ENCODE peak calls at places on chromosome 1, in four cellular contexts. One of them, this sample, is unnamed.

GRCh38 chr1:70220517-70221240 is 501 bp upstream of the SRSF11 start:
- DNase-seq in K562: no peak
- DNase-seq in H1: no peak
- DNase-seq in HepG2: no peak
- DNase-seq in this sample: no peak

GRCh38 chr1:26161408-26162219 is 2.7 kb downstream of the FAM110D start:
- DNase-seq in HepG2: no peak
- DNase-seq in K562: peak; percentile 95
- DNase-seq in H1: peak; percentile 84
- DNase-seq in this sample: no peak

GRCh38 chr1:240706150-240706904 is 94.4 kb upstream of the GREM2 start:
- DNase-seq in K562: no peak
- DNase-seq in H1: no peak
- DNase-seq in HepG2: no peak
- DNase-seq in this sample: no peak

GRCh38 chr1:18920931-18921330 is 18.6 kb upstream of the ALDH4A1 start:
- DNase-seq in K562: no peak
- DNase-seq in HepG2: no peak
- DNase-seq in H1: no peak
- DNase-seq in this sample: no peak

GRCh38 chr1:244957525-244957924 is 93.2 kb upstream of the HNRNPU start:
- DNase-seq in K562: no peak
- DNase-seq in H1: no peak
- DNase-seq in HepG2: no peak
- DNase-seq in this sample: no peak

GRCh38 chr1:119069682-119070081 is 70.8 kb downstream of the WARS2 start:
- DNase-seq in H1: no peak
- DNase-seq in K562: no peak
- DNase-seq in HepG2: no peak
- DNase-seq in this sample: no peak

GRCh38 chr1:232952514-232953175 is 2.2 kb downstream of the NTPCR start:
- DNase-seq in K562: peak; percentile 68
- DNase-seq in H1: peak; percentile 61
- DNase-seq in HepG2: peak; percentile 51
- DNase-seq in this sample: no peak

GRCh38 chr1:26570287-26570686 is 40.7 kb downstream of the RPS6KA1 start:
- DNase-seq in K562: no peak
- DNase-seq in H1: no peak
- DNase-seq in HepG2: no peak
- DNase-seq in this sample: no peak

GRCh38 chr1:17874231-17874630 is 119.1 kb downstream of the ACTL8 start:
- DNase-seq in K562: no peak
- DNase-seq in HepG2: no peak
- DNase-seq in H1: no peak
- DNase-seq in this sample: no peak

GRCh38 chr1:230310381-230311163 is 115.6 kb downstream of the PGBD5 start:
- DNase-seq in K562: peak; percentile 92
- DNase-seq in HepG2: peak; percentile 60
- DNase-seq in H1: peak; percentile 81
- DNase-seq in this sample: peak; percentile 63

GRCh38 chr1:213070399-213070798 is 19.4 kb downstream of the RPS6KC1 start:
- DNase-seq in H1: no peak
- DNase-seq in K562: no peak
- DNase-seq in HepG2: peak; percentile 35
- DNase-seq in this sample: no peak

GRCh38 chr1:151542710-151543129 is 2.6 kb downstream of the TUFT1 start:
- DNase-seq in K562: no peak
- DNase-seq in HepG2: no peak
- DNase-seq in H1: no peak
- DNase-seq in this sample: no peak

GRCh38 chr1:242129103-242129502 is 130.2 kb upstream of the MAP1LC3C start:
- DNase-seq in HepG2: peak; percentile 3
- DNase-seq in H1: no peak
- DNase-seq in K562: no peak
- DNase-seq in this sample: no peak

GRCh38 chr1:12454406-12455391 is 163.3 kb downstream of the DHRS3 start:
- DNase-seq in H1: no peak
- DNase-seq in K562: peak; percentile 44
- DNase-seq in HepG2: no peak
- DNase-seq in this sample: no peak

GRCh38 chr1:78884685-78885452 is 121.7 kb downstream of the ADGRL4 start:
- DNase-seq in HepG2: no peak
- DNase-seq in H1: no peak
- DNase-seq in K562: no peak
- DNase-seq in this sample: no peak

GRCh38 chr1:205499789-205500188 is 4.7 kb upstream of the CDK18 start:
- DNase-seq in HepG2: no peak
- DNase-seq in H1: no peak
- DNase-seq in K562: no peak
- DNase-seq in this sample: no peak

GRCh38 chr1:233172201-233172600 is 123.3 kb downstream of the PCNX2 start:
- DNase-seq in K562: no peak
- DNase-seq in H1: no peak
- DNase-seq in HepG2: peak; percentile 11
- DNase-seq in this sample: no peak

GRCh38 chr1:211536606-211537005 is 42.4 kb downstream of the SLC30A1 start:
- DNase-seq in HepG2: no peak
- DNase-seq in K562: no peak
- DNase-seq in H1: no peak
- DNase-seq in this sample: no peak

GRCh38 chr1:117312453-117313138 is 54.7 kb upstream of the MAN1A2 start:
- DNase-seq in K562: peak; percentile 28
- DNase-seq in HepG2: peak; percentile 43
- DNase-seq in H1: no peak
- DNase-seq in this sample: peak; percentile 16

GRCh38 chr1:165531021-165531420 is 12.8 kb upstream of the LRRC52 start:
- DNase-seq in K562: no peak
- DNase-seq in H1: no peak
- DNase-seq in HepG2: no peak
- DNase-seq in this sample: no peak

GRCh38 chr1:64398937-64399336 is 71.0 kb upstream of the CACHD1 start:
- DNase-seq in K562: no peak
- DNase-seq in HepG2: no peak
- DNase-seq in H1: no peak
- DNase-seq in this sample: no peak

GRCh38 chr1:213464786-213465460 is 413.9 kb downstream of the RPS6KC1 start:
- DNase-seq in K562: no peak
- DNase-seq in H1: no peak
- DNase-seq in HepG2: no peak
- DNase-seq in this sample: no peak

GRCh38 chr1:47507140-47507539 is 69.3 kb downstream of the FOXD2 start:
- DNase-seq in K562: no peak
- DNase-seq in HepG2: no peak
- DNase-seq in H1: no peak
- DNase-seq in this sample: no peak
- TF ChIP-seq TAF1 in K562: no peak
- TF ChIP-seq TAF1 in HepG2: no peak
- TF ChIP-seq TAF1 in H1: no peak
- TF ChIP-seq TAF1 in this sample: no peak

GRCh38 chr1:173870252-173871075 is 2.3 kb downstream of the ZBTB37 start:
- DNase-seq in K562: peak; percentile 31
- DNase-seq in HepG2: no peak
- DNase-seq in H1: no peak
- DNase-seq in this sample: peak; percentile 27
- TF ChIP-seq POLR2AphosphoS5 in K562: no peak
- TF ChIP-seq POLR2AphosphoS5 in HepG2: no peak
- TF ChIP-seq POLR2AphosphoS5 in H1: no peak
- TF ChIP-seq POLR2AphosphoS5 in this sample: no peak

GRCh38 chr1:32330558-32331127 is 5.4 kb downstream of the MARCKSL1 start:
- DNase-seq in HepG2: no peak
- DNase-seq in K562: no peak
- DNase-seq in H1: no peak
- DNase-seq in this sample: no peak

GRCh38 chr1:32331549-32331948 is 4.5 kb downstream of the MARCKSL1 start:
- DNase-seq in H1: no peak
- DNase-seq in K562: no peak
- DNase-seq in HepG2: no peak
- DNase-seq in this sample: no peak

GRCh38 chr1:32329931-32330466 is 6.0 kb downstream of the MARCKSL1 start:
- DNase-seq in H1: no peak
- DNase-seq in HepG2: no peak
- DNase-seq in K562: no peak
- DNase-seq in this sample: no peak

GRCh38 chr1:32332290-32333079 is 3.5 kb downstream of the MARCKSL1 start:
- DNase-seq in HepG2: no peak
- DNase-seq in H1: peak; percentile 71
- DNase-seq in K562: no peak
- DNase-seq in this sample: no peak

GRCh38 chr1:32327204-32327603 is 8.8 kb downstream of the MARCKSL1 start:
- DNase-seq in K562: no peak
- DNase-seq in HepG2: no peak
- DNase-seq in H1: no peak
- DNase-seq in this sample: no peak
- TF ChIP-seq POLR2A in K562: no peak
- TF ChIP-seq POLR2A in HepG2: peak; percentile 14
- TF ChIP-seq POLR2A in H1: no peak
- TF ChIP-seq POLR2A in this sample: no peak

GRCh38 chr1:103156966-103157365 is 48.6 kb upstream of the COL11A1 start:
- DNase-seq in HepG2: no peak
- DNase-seq in H1: no peak
- DNase-seq in K562: no peak
- DNase-seq in this sample: no peak

GRCh38 chr1:103160281-103160680 is 52.0 kb upstream of the COL11A1 start:
- DNase-seq in HepG2: no peak
- DNase-seq in K562: no peak
- DNase-seq in H1: no peak
- DNase-seq in this sample: no peak

DNA sequence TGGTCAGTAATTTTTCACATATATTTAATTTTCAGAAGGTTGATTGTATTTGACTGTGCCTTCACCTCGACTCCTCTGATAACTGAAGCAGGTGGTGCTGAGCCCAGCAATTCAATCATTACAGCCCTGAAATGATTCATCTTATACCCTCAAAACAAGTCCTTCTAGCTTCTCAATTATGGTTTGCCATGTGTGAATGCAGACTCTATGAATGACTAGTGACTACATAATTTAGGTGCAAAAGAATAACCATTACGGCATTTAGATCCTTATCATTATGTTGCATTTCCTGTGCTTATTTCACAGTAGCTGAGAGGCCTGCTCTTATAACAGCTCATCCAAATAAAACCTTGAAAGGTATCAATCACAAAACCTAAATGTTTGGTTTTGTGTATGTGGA is 54.0 kb upstream of the COL11A1 start:
- DNase-seq in HepG2: no peak
- DNase-seq in H1: no peak
- DNase-seq in K562: no peak
- DNase-seq in this sample: no peak
- TF ChIP-seq TAF1 in HepG2: no peak
- TF ChIP-seq TAF1 in H1: no peak
- TF ChIP-seq TAF1 in K562: no peak
- TF ChIP-seq TAF1 in this sample: no peak

This sample was measured in GM12892.